ENCODE peak calls at places on chromosomes 1 and 21, in nine cellular contexts. S is adipocyte, D is ovary, O is cardiac muscle cell, U is GM23248, I is neuronal stem cell, C is left ventricle myocardium inferior, B is psoas muscle, H is heart right ventricle. W is an unnamed sample.
A peak's percentile ranks its signal among the peaks of the same experiment; 100 is the strongest.

GRCh38 chr1:185559684-185560310 is 174.4 kb upstream of the HMCN1 start:
- DNase-seq in S (peak; percentile 22), D (no peak), O (peak; percentile 51), U (peak; percentile 72), I (peak; percentile 4), C (peak; percentile 28), B (no peak), H (peak; percentile 40), W (peak; percentile 10)

GRCh38 chr1:66539491-66539890 is 5.5 kb downstream of the SGIP1 start:
- DNase-seq in S (no peak), D (no peak), O (no peak), U (no peak), I (no peak), C (no peak), B (no peak), H (no peak), W (no peak)

GRCh38 chr1:101507547-101507971 is 270.7 kb downstream of the S1PR1 start:
- DNase-seq in S (no peak), D (no peak), O (peak; percentile 34), U (peak; percentile 4), I (no peak), C (no peak), B (no peak), H (no peak), W (no peak)

GRCh38 chr1:224432672-224433040 is 1.9 kb downstream of the WDR26 start:
- DNase-seq in S (peak; percentile 49), D (no peak), O (peak; percentile 42), U (peak; percentile 51), I (no peak), C (no peak), B (no peak), H (no peak), W (no peak)

GRCh38 chr1:197435224-197435623 is 167.2 kb downstream of the CRB1 start:
- DNase-seq in S (no peak), D (no peak), O (peak; percentile 31), U (no peak), I (peak; percentile 30), C (no peak), B (no peak), H (no peak), W (no peak)

GRCh38 chr1:180863158-180863775 is 49.4 kb upstream of the KIAA1614 start:
- DNase-seq in S (peak; percentile 86), D (no peak), O (peak; percentile 66), U (peak; percentile 62), I (peak; percentile 56), C (no peak), B (no peak), H (peak; percentile 24), W (no peak)

GRCh38 chr1:180489976-180490375 is 12.4 kb downstream of the ACBD6 start:
- DNase-seq in S (peak; percentile 34), D (no peak), O (no peak), U (no peak), I (no peak), C (no peak), B (no peak), H (no peak), W (no peak)

GRCh38 chr1:224430511-224431113 is 4.0 kb downstream of the WDR26 start:
- DNase-seq in S (peak; percentile 76), D (no peak), O (peak; percentile 72), U (peak; percentile 86), I (no peak), C (no peak), B (no peak), H (peak; percentile 47), W (peak; percentile 48)

GRCh38 chr1:244207042-244207934 is 156.2 kb downstream of the ZBTB18 start:
- DNase-seq in S (no peak), D (peak; percentile 14), O (peak; percentile 90), U (no peak), I (no peak), C (peak; percentile 37), B (no peak), H (no peak), W (no peak)

GRCh38 chr1:228058172-228058980 is 24.1 kb upstream of the ARF1 start:
- DNase-seq in S (no peak), D (no peak), O (no peak), U (no peak), I (no peak), C (no peak), B (peak; percentile 17), H (no peak), W (no peak)

GRCh38 chr1:233621923-233622322 is 8.0 kb downstream of the KCNK1 start:
- DNase-seq in S (no peak), D (no peak), O (no peak), U (no peak), I (no peak), C (no peak), B (no peak), H (no peak), W (no peak)

GRCh38 chr1:36807262-36807661 is 227.1 kb downstream of the GRIK3 start:
- DNase-seq in S (no peak), D (no peak), O (no peak), U (no peak), I (no peak), C (no peak), B (no peak), H (peak; percentile 12), W (no peak)

GRCh38 chr1:38727629-38728175 is 131.9 kb downstream of the RRAGC start:
- DNase-seq in S (no peak), D (no peak), O (no peak), U (no peak), I (no peak), C (no peak), B (no peak), H (no peak), W (no peak)

DNA sequence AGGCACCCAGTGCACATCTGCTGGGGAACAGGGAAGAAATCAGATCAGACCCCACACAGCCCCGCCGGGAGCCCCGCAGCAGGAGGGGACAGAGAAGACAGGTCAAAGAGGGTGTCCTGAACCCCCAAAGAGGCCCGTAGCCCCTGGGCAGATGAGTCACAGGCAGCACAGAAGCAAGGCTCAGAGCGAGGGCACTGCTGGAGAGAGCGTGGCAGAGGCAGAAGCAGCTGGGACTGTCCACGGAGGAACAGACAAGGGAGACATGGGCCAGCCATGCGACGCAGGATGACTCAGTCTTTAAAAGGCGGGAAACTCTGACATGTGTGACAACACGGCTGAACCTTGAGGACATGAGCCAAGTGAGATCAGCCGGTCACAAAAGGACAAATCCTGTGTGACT is 14.5 kb upstream of the PRDM16 start:
- DNase-seq in S (no peak), D (no peak), O (no peak), U (no peak), I (no peak), C (peak; percentile 5), B (no peak), H (no peak), W (no peak)
- H3K4me3 ChIP-seq in S (no peak overlapping the region), D (no peak overlapping the region), O (no peak overlapping the region), U (no peak overlapping the region), I (no peak overlapping the region), C (no peak overlapping the region), B (no peak overlapping the region), H (no peak overlapping the region), W (no peak overlapping the region)

GRCh38 chr1:41199375-41199774 is 42.7 kb downstream of the SCMH1 start:
- DNase-seq in S (no peak), D (no peak), O (no peak), U (no peak), I (no peak), C (no peak), B (no peak), H (no peak), W (no peak)
- H3K9me3 ChIP-seq in S (peaks cover 5% of the 10 kb centered on the region), D (no peaks in the 10 kb centered on the region), O (no peaks in the 10 kb centered on the region), U (no peaks in the 10 kb centered on the region), I (peaks cover 2% of the 10 kb centered on the region), C (peaks cover 24% of the 10 kb centered on the region), B (no peaks in the 10 kb centered on the region), H (peaks cover 29% of the 10 kb centered on the region), W (peaks cover 8% of the 10 kb centered on the region)

GRCh38 chr1:93992954-93993353 is 83.7 kb upstream of the GCLM start:
- DNase-seq in S (no peak), D (no peak), O (no peak), U (no peak), I (no peak), C (no peak), B (no peak), H (no peak), W (no peak)
- H3K4me3 ChIP-seq in S (no peak overlapping the region), D (no peak overlapping the region), O (no peak overlapping the region), U (no peak overlapping the region), I (no peak overlapping the region), C (no peak overlapping the region), B (no peak overlapping the region), H (no peak overlapping the region), W (no peak overlapping the region)

GRCh38 chr1:81369814-81370213 is 430.9 kb upstream of the ADGRL2 start:
- DNase-seq in S (no peak), D (no peak), O (no peak), U (no peak), I (no peak), C (no peak), B (no peak), H (no peak), W (no peak)
- H3K9me3 ChIP-seq in S (no peaks in the 10 kb centered on the region), D (no peaks in the 10 kb centered on the region), O (no peaks in the 10 kb centered on the region), U (no peaks in the 10 kb centered on the region), I (no peaks in the 10 kb centered on the region), C (no peaks in the 10 kb centered on the region), B (no peaks in the 10 kb centered on the region), H (no peaks in the 10 kb centered on the region), W (no peaks in the 10 kb centered on the region)

DNA sequence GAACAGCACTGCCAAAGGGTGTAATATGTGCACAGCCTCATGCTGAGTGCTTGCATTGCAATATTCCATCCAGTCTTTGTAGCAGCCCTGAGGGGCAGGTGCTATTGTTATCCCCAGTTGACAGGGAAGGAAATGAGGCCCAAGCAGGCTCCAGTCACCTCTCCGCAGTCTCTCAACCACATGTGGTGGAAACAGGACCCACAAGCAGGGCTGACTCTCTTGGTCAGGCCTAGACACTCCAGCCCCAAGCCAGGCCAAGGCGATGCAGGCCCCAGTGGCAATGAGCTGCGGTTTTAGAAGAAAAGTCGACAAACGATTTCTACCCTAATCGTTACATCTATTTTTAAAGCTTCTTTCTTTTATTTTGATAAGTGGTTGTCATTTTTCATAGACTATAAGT is 52.6 kb upstream of the GADD45A start:
- DNase-seq in S (no peak), D (no peak), O (no peak), U (no peak), I (no peak), C (no peak), B (no peak), H (no peak), W (no peak)
- H3K4me3 ChIP-seq in S (no peak overlapping the region), D (no peak overlapping the region), O (no peak overlapping the region), U (no peak overlapping the region), I (no peak overlapping the region), C (no peak overlapping the region), B (no peak overlapping the region), H (no peak overlapping the region), W (no peak overlapping the region)

DNA sequence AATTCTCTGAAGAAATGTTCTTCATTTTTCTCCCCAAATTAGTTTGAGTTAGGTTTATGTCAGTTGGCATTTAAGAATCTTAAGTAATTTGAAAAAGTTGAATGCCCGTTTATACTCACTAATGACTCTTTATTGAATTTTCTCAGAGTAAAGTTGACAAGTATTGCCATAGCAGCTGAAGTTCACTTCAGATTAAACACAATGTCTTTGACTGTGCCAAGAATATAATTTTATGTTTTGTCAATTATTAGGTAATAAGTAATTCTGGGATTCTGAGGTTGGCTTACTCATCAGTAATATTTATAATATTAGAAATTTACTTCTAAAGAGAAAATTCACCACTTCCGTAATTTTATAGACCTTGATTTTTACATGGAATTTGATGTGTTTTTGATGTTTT is 369.3 kb upstream of the TMPRSS15 start:
- DNase-seq in S (no peak), D (no peak), O (no peak), U (no peak), I (no peak), C (no peak), B (no peak), H (no peak), W (no peak)
- H3K9me3 ChIP-seq in S (no peaks in the 10 kb centered on the region), D (no peaks in the 10 kb centered on the region), O (no peaks in the 10 kb centered on the region), U (no peaks in the 10 kb centered on the region), I (no peaks in the 10 kb centered on the region), C (no peaks in the 10 kb centered on the region), B (no peaks in the 10 kb centered on the region), H (no peaks in the 10 kb centered on the region), W (no peaks in the 10 kb centered on the region)

W was measured in MG63.